ENCODE peak calls at places on chromosomes 3 and 15, in nine cellular contexts. A, V, R, H, Z, W, I, X and B are unnamed samples.

GRCh38 chr3:178451799-178452198 is 84.4 kb upstream of the KCNMB2 start:
- DNase-seq in A (no peak), V (no peak), R (no peak), H (no peak), Z (no peak), W (no peak), I (peak), X (no peak), B (no peak)

GRCh38 chr3:32733631-32734229 is 48.7 kb downstream of the CNOT10 start:
- DNase-seq in A (peak), V (no peak), R (no peak), H (peak), Z (no peak), W (no peak), I (peak), X (no peak), B (no peak)

GRCh38 chr3:157379741-157380140 is 56.9 kb upstream of the PTX3 start:
- DNase-seq in A (no peak), V (no peak), R (no peak), H (no peak), Z (no peak), W (no peak), I (no peak), X (no peak), B (no peak)

GRCh38 chr3:184284696-184285095 is 8.9 kb downstream of the ECE2 start:
- DNase-seq in A (peak), V (no peak), R (no peak), H (peak), Z (no peak), W (no peak), I (peak), X (peak), B (no peak)

GRCh38 chr3:111047812-111048435 is 23.7 kb upstream of the NECTIN3 start:
- DNase-seq in A (no peak), V (no peak), R (no peak), H (no peak), Z (no peak), W (no peak), I (no peak), X (no peak), B (no peak)

GRCh38 chr15:41978534-41978933 is 6.2 kb upstream of the EHD4 start:
- DNase-seq in A (no peak), V (no peak), R (no peak), H (no peak), Z (no peak), W (no peak), I (no peak), X (no peak), B (peak)

GRCh38 chr3:147518465-147518864 is 109.3 kb downstream of the ZIC1 start:
- DNase-seq in A (no peak), V (no peak), R (no peak), H (no peak), Z (no peak), W (no peak), I (no peak), X (no peak), B (no peak)

GRCh38 chr3:107413264-107413663 is 36.0 kb downstream of the CCDC54 start:
- DNase-seq in A (no peak), V (no peak), R (no peak), H (no peak), Z (no peak), W (no peak), I (peak), X (no peak), B (no peak)

GRCh38 chr3:159882367-159882766 is 106.3 kb upstream of the IL12A start:
- DNase-seq in A (no peak), V (no peak), R (no peak), H (no peak), Z (no peak), W (no peak), I (no peak), X (no peak), B (no peak)

GRCh38 chr3:53046171-53047170 is 598 bp upstream of the SFMBT1 start:
- DNase-seq in A (peak), V (no peak), R (peak), H (peak), Z (no peak), W (no peak), I (peak), X (no peak), B (peak)

GRCh38 chr3:53049987-53050386 is 4.1 kb upstream of the SFMBT1 start:
- DNase-seq in A (no peak), V (no peak), R (no peak), H (no peak), Z (no peak), W (no peak), I (no peak), X (no peak), B (no peak)

GRCh38 chr3:53056442-53056841 is 10.6 kb upstream of the SFMBT1 start:
- DNase-seq in A (peak), V (no peak), R (no peak), H (no peak), Z (no peak), W (no peak), I (peak), X (no peak), B (no peak)

DNA sequence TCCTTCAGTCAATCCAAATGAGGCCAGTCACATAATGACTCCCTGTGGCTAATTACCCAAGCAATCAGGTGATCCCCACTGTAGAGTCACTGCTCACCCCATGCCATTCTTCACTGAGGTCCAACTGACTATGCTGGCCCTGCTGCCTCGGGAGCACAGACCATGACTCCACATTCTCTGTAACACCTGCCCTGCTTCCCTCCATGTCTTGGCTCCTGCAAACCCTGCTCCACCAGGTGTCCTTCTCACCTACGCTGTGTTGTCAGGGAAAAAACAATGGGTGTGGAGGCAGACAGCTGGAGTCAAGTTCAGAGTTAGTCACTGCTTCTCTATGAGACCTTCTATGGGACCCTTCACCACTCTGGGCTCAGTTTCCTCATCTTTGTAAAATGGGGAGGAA is 6.1 kb upstream of the SFMBT1 start:
- DNase-seq in A (no peak), V (no peak), R (no peak), H (no peak), Z (no peak), W (no peak), I (no peak), X (no peak), B (no peak)
- TF ChIP-seq CTCF in A (no peak), V (no peak), R (no peak), H (no peak), Z (no peak), W (no peak), I (peak), X (no peak), B (no peak)

GRCh38 chr15:85795320-85795668 is 569 bp upstream of the KLHL25 start:
- DNase-seq in A (no peak), V (no peak), R (no peak), H (no peak), Z (no peak), W (no peak), I (no peak), X (no peak), B (no peak)

GRCh38 chr15:85804481-85805165 is 9.9 kb upstream of the KLHL25 start:
- DNase-seq in A (no peak), V (no peak), R (no peak), H (no peak), Z (no peak), W (no peak), I (no peak), X (no peak), B (no peak)

GRCh38 chr15:85805392-85805791 is 10.7 kb upstream of the KLHL25 start:
- DNase-seq in A (no peak), V (no peak), R (no peak), H (no peak), Z (no peak), W (no peak), I (no peak), X (no peak), B (no peak)

GRCh38 chr15:85795669-85796305 is 1.1 kb upstream of the KLHL25 start:
- DNase-seq in A (no peak), V (no peak), R (no peak), H (no peak), Z (no peak), W (no peak), I (no peak), X (no peak), B (no peak)

GRCh38 chr15:85800460-85801123 is 5.9 kb upstream of the KLHL25 start:
- DNase-seq in A (peak), V (no peak), R (no peak), H (peak), Z (no peak), W (no peak), I (peak), X (no peak), B (no peak)
- TF ChIP-seq CTCF in A (no peak), V (no peak), R (peak), H (peak), Z (no peak), W (no peak), I (peak), X (no peak), B (no peak)

DNA sequence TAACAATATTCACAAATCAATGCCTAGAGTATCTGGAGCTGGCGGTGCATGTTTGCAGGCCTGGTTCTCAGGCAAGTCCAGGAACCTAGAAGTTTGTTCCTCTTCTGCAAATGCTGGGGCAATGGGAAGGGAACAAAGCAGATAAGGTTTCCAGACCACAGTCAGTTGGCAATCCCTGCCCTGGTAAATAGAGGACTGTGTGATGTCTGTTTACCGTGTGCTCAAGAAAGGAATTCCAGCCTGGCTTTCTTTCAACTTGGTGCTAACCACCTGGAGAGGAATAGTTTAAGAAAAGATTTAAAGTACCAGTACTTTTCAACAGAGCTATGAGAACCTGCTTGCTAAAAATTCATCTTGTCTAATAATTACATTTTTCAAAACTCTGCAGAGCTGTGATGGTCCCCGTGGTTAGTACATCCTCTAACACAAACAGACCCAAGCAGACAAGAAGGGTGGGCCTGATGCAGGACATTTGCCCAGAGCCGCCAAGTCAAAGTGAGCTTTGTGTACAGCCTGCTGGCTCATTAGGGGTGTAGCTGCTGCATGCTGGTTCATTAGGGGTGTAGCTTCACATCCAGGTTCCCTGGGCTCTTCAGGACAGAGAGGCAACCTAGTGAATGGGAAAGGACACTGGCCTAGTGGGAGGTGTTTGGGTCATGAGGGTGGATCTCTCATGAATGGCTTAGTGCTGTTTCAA is 220.5 kb downstream of the SQOR start:
- DNase-seq in A (no peak), V (no peak), R (no peak), H (no peak), Z (no peak), W (no peak), I (no peak), X (no peak), B (no peak)
- TF ChIP-seq CTCF in A (no peak), V (no peak), R (no peak), H (no peak), Z (no peak), W (no peak), I (no peak), X (no peak), B (no peak)

DNA sequence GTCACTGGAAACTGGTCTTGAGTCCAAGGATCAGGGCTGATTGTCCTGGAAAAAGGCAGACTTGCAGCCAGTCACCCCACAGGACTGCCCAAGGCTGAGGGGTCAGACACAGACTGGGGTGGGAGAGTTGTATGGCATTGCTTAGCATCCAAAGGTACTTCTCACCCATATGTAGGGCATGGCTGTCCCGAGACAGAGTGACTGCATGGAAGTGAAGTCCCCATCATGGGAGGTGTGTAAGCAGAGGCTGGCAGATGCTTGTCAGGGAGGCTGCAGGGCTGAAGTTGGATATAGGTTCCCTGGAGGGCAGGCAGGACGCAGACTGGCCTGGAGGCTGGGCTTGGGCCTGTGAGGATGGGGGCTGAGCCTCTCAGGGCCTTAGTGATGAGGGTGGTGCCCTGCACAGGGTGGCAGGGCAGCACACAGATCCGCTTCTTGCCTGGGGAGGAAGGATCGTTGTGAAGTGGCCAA is 31.1 kb downstream of the PSTPIP1 start:
- DNase-seq in A (no peak), V (no peak), R (no peak), H (no peak), Z (no peak), W (no peak), I (no peak), X (no peak), B (peak)
- TF ChIP-seq CTCF in A (no peak), V (no peak), R (no peak), H (no peak), Z (no peak), W (no peak), I (no peak), X (no peak), B (no peak)

DNA sequence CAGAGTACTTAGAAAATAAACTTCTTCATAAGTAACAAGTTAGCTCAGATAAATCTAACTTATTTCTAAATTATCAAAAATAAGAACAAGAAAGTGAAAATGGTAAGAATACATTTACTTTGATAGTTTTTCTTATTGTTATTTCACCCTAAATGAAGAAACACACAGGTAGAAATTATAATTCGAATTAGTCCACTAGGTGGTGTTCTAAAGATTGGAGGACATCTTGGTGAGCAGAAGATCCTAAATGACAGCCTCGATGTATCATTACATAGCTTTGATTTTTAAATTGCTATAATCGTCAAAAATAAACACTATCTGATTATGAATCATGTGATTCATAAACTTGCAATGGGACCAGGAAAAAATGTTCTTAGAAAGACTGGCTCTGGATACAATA is 280.8 kb upstream of the UBE2E2 start:
- DNase-seq in A (peak), V (no peak), R (no peak), H (no peak), Z (no peak), W (no peak), I (peak), X (no peak), B (no peak)
- TF ChIP-seq CTCF in A (peak), V (peak), R (no peak), H (peak), Z (peak), W (peak), I (peak), X (no peak), B (peak)

DNA sequence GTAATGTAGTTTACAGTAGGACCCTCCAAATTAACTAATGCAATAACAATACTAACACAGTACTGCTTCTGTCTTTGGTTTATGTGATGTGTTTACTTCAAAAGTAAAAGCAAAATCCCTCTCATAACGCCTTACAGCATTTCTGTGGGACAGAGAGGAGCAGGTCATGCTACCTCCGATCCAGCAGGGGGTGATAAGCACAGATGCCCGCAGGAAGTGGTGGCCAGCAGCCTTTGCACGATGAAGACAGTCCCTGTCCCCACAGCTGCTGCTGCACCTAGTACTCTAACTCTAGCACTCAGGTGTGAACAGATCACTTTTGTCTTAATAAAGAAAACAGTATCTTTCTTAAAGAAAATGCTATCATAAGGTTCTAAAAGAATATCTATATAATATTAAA is 38.3 kb downstream of the ANO10 start:
- DNase-seq in A (no peak), V (no peak), R (no peak), H (no peak), Z (no peak), W (no peak), I (peak), X (no peak), B (no peak)
- TF ChIP-seq CTCF in A (peak), V (peak), R (no peak), H (peak), Z (no peak), W (no peak), I (peak), X (no peak), B (peak)

GRCh38 chr3:139291276-139292051 is 52.4 kb upstream of the MRPS22 start:
- DNase-seq in A (no peak), V (no peak), R (no peak), H (no peak), Z (no peak), W (no peak), I (no peak), X (no peak), B (no peak)

GRCh38 chr3:139292192-139292591 is 51.6 kb upstream of the MRPS22 start:
- DNase-seq in A (no peak), V (no peak), R (no peak), H (no peak), Z (no peak), W (no peak), I (no peak), X (no peak), B (no peak)

GRCh38 chr3:139292933-139293664 is 50.7 kb upstream of the MRPS22 start:
- DNase-seq in A (no peak), V (peak), R (no peak), H (no peak), Z (no peak), W (no peak), I (no peak), X (no peak), B (no peak)

GRCh38 chr3:139295040-139295439 is 48.8 kb upstream of the MRPS22 start:
- DNase-seq in A (no peak), V (no peak), R (no peak), H (no peak), Z (no peak), W (no peak), I (no peak), X (no peak), B (no peak)

GRCh38 chr3:139293665-139294023 is 50.2 kb upstream of the MRPS22 start:
- DNase-seq in A (no peak), V (no peak), R (no peak), H (no peak), Z (no peak), W (no peak), I (no peak), X (no peak), B (no peak)
- TF ChIP-seq CTCF in A (no peak), V (no peak), R (no peak), H (no peak), Z (no peak), W (no peak), I (no peak), X (no peak), B (no peak)

GRCh38 chr3:17182158-17182557 is 297.4 kb downstream of the PLCL2 start:
- DNase-seq in A (no peak), V (no peak), R (no peak), H (no peak), Z (no peak), W (no peak), I (no peak), X (no peak), B (no peak)

GRCh38 chr3:17175187-17175839 is 290.6 kb downstream of the PLCL2 start:
- DNase-seq in A (peak), V (peak), R (no peak), H (peak), Z (peak), W (no peak), I (no peak), X (peak), B (no peak)

GRCh38 chr3:17179381-17180205 is 294.8 kb downstream of the PLCL2 start:
- DNase-seq in A (peak), V (no peak), R (no peak), H (peak), Z (no peak), W (no peak), I (no peak), X (no peak), B (no peak)

GRCh38 chr3:17181413-17181907 is 296.7 kb downstream of the PLCL2 start:
- DNase-seq in A (no peak), V (no peak), R (no peak), H (no peak), Z (no peak), W (no peak), I (no peak), X (no peak), B (no peak)

GRCh38 chr3:17176757-17177156 is 292.0 kb downstream of the PLCL2 start:
- DNase-seq in A (no peak), V (no peak), R (no peak), H (no peak), Z (no peak), W (no peak), I (peak), X (no peak), B (no peak)
- TF ChIP-seq CTCF in A (no peak), V (no peak), R (no peak), H (peak), Z (no peak), W (no peak), I (peak), X (no peak), B (no peak)

DNA sequence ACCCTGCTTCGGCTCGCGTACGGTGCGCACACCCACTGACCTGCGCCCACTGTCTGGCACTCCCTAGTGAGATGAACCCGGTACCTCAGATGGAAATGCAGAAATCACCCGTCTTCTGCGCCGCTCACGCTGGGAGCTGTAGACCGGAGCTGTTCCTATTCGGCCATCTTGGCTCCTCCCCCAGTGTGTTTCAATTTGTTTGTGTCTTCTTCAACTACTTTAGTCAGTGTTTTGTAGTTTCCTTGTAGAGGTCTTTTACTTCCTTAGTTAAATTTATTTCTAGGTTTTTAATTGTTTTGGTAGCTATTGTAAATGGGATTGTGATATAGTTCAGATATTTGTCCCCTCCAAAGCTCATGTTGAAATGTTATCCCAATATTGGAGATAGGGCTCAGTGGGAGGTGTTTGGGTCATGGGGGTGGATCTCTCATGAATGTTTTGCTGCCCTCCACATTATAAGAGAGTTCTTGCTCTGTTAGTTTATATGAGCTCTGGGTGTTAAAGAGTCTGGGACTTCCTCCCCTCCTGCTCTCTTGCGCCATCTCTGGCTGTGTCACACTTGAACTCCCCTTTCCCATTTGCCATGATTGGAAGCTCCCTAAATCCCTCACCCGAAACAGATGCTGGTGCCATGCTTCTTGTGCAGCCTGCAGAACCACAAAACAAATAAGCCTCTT is 304.4 kb downstream of the DOCK3 start:
- DNase-seq in A (no peak), V (no peak), R (no peak), H (no peak), Z (no peak), W (no peak), I (peak), X (no peak), B (no peak)
- TF ChIP-seq CTCF in A (no peak), V (no peak), R (no peak), H (no peak), Z (no peak), W (no peak), I (peak), X (no peak), B (no peak)